ENCODE peak calls at places on chromosomes 12 and 14, in four cellular contexts. M is A549, Z is uterus, L is right lobe of liver. F is an unnamed sample.

GRCh38 chr14:99382781-99383456 is 97.7 kb downstream of the SETD3 start:
- DNase-seq in M (peak; percentile 63), L (peak; percentile 18), Z (no peak), F (no peak)

GRCh38 chr14:65299837-65300236 is 112.7 kb upstream of the FUT8 start:
- DNase-seq in Z (no peak), L (no peak), M (no peak), F (no peak)

GRCh38 chr12:28550757-28551381 is 360.6 kb downstream of the CCDC91 start:
- DNase-seq in Z (no peak), M (peak; percentile 7), L (no peak), F (no peak)

GRCh38 chr12:31536672-31537071 is 54.3 kb downstream of the DENND5B start:
- DNase-seq in Z (no peak), M (no peak), L (no peak), F (no peak)

GRCh38 chr12:23202746-23203145 is 577.8 kb downstream of the ETNK1 start:
- DNase-seq in M (no peak), L (no peak), Z (no peak), F (no peak)

GRCh38 chr12:112878488-112878887 is 28.3 kb upstream of the OAS1 start:
- DNase-seq in M (no peak), Z (no peak), L (no peak), F (no peak)

GRCh38 chr12:129772463-129773169 is 131.2 kb downstream of the TMEM132D start:
- DNase-seq in L (no peak), Z (no peak), M (no peak), F (no peak)

GRCh38 chr12:46657416-46658411 is 168.1 kb downstream of the SLC38A4 start:
- DNase-seq in L (no peak), M (no peak), Z (no peak), F (no peak)

GRCh38 chr12:2286461-2287131 is 233.8 kb downstream of the CACNA1C start:
- DNase-seq in L (peak; percentile 29), M (no peak), Z (no peak), F (no peak)

GRCh38 chr12:32604565-32604964 is 74.5 kb upstream of the DNM1L start:
- DNase-seq in M (no peak), L (no peak), Z (no peak), F (no peak)

GRCh38 chr12:52037248-52037861 is 13.9 kb upstream of the NR4A1 start:
- DNase-seq in Z (peak; percentile 88), L (no peak), M (no peak), F (peak; percentile 69)

GRCh38 chr12:6828671-6829531 is 694 bp downstream of the P3H3 start:
- DNase-seq in Z (peak; percentile 53), M (no peak), L (no peak), F (no peak)
- TF ChIP-seq POLR2A in Z (peak; percentile 43), M (no peak), L (no peak), F (peak; percentile 26)

GRCh38 chr12:65311260-65311659 is 32.8 kb downstream of the MSRB3 start:
- DNase-seq in M (no peak), L (no peak), Z (no peak), F (no peak)

GRCh38 chr12:65308001-65308400 is 29.5 kb downstream of the MSRB3 start:
- DNase-seq in M (no peak), L (no peak), Z (no peak), F (no peak)

GRCh38 chr12:65308601-65309071 is 30.2 kb downstream of the MSRB3 start:
- DNase-seq in Z (no peak), M (no peak), L (no peak), F (peak; percentile 54)

GRCh38 chr12:65318186-65318685 is 39.8 kb downstream of the MSRB3 start:
- DNase-seq in L (no peak), M (no peak), Z (no peak), F (no peak)

DNA sequence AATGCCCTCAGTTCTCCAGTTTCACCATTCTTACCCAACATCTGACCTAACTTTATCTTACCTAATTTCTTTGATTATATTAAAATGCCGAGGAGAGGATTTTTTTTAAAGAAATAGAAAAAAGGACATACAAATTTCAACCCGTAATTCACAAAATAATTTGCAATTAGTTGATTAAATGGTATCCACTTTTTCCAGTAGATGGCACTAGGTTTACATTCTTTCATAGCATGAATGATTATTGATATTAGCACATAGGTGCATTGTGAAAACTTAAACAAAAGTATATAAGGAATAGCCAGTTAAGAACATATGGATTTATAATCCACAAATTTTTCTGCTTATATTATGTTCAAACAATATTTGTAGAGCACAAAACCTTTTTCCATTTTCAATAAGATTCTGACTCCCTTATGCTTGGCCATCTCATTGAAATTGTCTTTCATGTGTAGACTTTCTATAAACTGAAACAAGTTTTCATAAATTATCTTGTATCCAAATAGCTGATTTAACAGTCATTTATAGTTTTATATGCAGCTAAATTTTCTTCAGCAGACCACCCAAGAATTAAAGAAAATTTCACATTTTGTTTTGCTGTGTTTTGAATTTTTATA is 35.3 kb downstream of the MSRB3 start:
- DNase-seq in L (no peak), M (no peak), Z (no peak), F (no peak)
- TF ChIP-seq POLR2A in L (no peak), M (no peak), Z (no peak), F (no peak)

GRCh38 chr14:49867831-49868719 is 15.5 kb upstream of the NEMF start:
- DNase-seq in M (peak; percentile 90), L (peak; percentile 99), Z (peak; percentile 95), F (peak; percentile 97)
- TF ChIP-seq POLR2A in M (peak; percentile 67), L (peak; percentile 93), Z (peak; percentile 68), F (peak; percentile 61)

DNA sequence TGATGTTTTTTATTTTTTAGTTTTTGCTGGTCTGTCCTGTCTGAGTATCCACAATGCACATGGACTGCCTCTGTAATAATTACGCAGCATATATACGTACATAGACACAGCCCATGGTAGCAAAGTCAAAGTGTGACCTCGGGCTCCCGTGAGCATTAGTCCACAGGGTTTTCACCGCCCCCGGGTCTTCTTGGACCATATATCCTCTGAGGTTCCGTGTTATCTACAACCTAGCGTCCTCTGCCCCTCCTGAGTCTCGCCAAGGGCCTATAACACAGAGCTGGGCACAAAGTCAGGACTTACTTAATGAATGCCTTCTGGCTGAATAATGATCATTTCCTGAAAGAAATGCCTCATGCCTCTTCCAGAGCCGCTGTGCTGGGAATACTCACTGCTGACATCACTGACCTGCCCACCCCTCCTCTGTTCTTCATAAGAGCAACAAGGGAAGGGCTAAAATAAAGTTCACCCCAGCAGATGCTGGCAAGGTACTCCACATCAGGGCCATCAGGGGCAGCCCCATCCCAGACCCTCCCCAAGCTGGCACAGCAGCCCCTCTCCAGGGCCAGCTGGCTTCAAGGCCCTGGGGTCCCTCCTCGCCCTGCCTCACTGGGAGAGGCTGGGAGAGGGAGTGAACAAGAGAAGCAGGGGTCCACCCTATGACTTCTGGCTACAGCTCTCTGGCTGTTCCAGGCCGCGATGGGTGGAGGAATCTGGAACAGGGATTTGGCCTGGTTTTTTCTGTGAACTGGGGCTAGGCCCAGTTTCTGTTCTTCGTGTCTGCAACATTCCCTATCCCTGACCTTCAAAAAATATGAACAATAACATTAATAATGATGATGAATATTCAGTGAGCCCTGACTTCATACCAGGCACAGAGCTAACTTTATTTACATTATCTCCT is 7.9 kb downstream of the HDAC7 start:
- DNase-seq in M (no peak), Z (peak; percentile 81), L (no peak), F (peak; percentile 81)
- TF ChIP-seq POLR2A in M (no peak), Z (peak; percentile 33), L (no peak), F (no peak)

GRCh38 chr12:43856932-43857331 is 21.1 kb downstream of the TMEM117 start:
- DNase-seq in L (no peak), M (no peak), Z (no peak), F (no peak)

GRCh38 chr12:43847427-43847826 is 11.5 kb downstream of the TMEM117 start:
- DNase-seq in M (no peak), L (no peak), Z (no peak), F (no peak)

GRCh38 chr12:43858096-43858495 is 22.2 kb downstream of the TMEM117 start:
- DNase-seq in Z (no peak), L (no peak), M (no peak), F (no peak)

GRCh38 chr12:43848786-43849185 is 12.9 kb downstream of the TMEM117 start:
- DNase-seq in L (no peak), M (no peak), Z (no peak), F (no peak)

DNA sequence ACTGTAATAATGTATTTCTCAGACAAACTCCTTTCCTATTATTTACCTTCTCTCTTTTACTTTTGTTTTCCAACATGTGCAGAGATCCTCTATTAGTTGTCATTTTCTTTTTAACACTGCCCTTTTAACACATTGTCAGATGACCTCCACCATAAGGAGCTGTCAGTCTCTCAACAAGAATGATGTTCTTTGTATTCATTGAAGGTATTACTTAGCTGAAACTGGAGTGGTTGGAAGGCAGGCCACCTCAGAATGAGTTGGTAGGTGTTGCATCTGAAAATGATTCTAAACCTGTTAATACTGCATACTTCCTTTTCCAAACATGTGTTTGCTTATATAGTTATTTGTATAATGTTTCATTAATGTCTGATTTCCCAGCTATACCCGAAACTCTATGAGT is 16.9 kb downstream of the TMEM117 start:
- DNase-seq in Z (no peak), L (no peak), M (no peak), F (no peak)
- TF ChIP-seq POLR2A in Z (no peak), L (no peak), M (no peak), F (no peak)

GRCh38 chr12:614727-615060 is 48.6 kb downstream of the NINJ2 start:
- DNase-seq in L (no peak), Z (no peak), M (no peak), F (no peak)

GRCh38 chr12:615620-616019 is 47.6 kb downstream of the NINJ2 start:
- DNase-seq in Z (no peak), M (no peak), L (no peak), F (peak; percentile 31)

GRCh38 chr12:618626-619025 is 44.6 kb downstream of the NINJ2 start:
- DNase-seq in M (no peak), Z (no peak), L (no peak), F (no peak)

GRCh38 chr12:619346-619745 is 43.9 kb downstream of the NINJ2 start:
- DNase-seq in M (no peak), L (no peak), Z (no peak), F (no peak)

GRCh38 chr12:617304-617915 is 45.8 kb downstream of the NINJ2 start:
- DNase-seq in M (no peak), L (peak; percentile 80), Z (no peak), F (peak; percentile 67)
- TF ChIP-seq POLR2A in M (no peak), L (peak; percentile 68), Z (no peak), F (no peak)

DNA sequence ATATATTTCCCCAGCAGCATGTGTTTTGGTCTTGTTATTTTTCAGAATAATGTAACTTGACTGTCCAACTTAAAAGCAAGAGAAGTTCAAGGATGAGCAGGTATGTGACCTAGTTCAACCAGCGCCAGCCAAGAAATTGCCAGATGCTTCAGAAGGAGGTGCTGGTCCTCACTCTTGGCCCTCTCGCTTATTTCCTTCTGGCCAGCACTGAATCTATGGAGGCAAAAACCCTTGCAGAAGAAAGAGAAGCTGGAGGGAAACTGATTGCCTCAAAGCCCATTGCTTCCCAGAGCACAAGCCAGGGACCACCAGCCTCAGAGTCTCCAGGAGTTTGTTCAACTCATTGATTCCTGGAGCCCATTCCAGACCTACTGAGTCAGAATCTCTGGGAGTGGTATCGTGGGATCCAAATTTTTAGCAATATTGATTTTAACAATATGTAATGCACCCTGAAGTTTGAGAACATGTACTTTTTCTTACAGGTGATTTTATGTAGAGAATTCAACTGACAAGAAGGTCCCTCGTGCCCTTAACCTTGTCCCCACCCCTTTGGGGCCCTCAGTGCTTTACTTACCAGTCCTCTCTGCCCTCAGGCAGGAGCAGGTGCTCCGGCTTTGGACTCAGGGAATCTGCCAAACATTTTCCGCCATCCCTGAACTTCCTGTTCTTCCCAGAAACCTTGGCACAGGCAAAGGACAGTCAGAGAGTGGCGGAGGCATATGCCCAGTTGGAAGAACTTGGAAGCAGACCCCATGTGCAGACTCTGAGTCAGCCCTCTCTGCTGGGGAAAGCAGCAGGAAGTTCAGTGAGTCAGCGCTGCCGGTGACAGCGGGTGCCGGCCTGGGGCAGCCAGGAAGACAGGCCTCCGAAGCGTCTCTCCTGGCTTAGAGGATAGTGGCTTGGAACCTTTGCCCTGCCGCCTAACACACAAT is 10.3 kb downstream of the BEST3 start:
- DNase-seq in M (peak; percentile 86), Z (peak; percentile 22), L (peak; percentile 46), F (peak; percentile 95)
- TF ChIP-seq POLR2A in M (no peak), Z (no peak), L (no peak), F (no peak)

GRCh38 chr14:34629657-34630529 is at the start of gene SNX6:
- DNase-seq in L (peak; percentile 86), M (peak; percentile 94), Z (peak; percentile 84), F (peak; percentile 86)
- TF ChIP-seq POLR2A in L (peak; percentile 70), M (peak; percentile 62), Z (peak; percentile 69), F (peak; percentile 27)